ENCODE peak calls at places on chromosomes 5 and 9, in seven cellular contexts. L is activated naive CD4-positive, alpha-beta T cell treated with anti-CD3 and anti-CD28 coated beads, Interleukin-2, amount 10 ng/mL, durations not matched to agents 7 days and 5 days; K is HTR-8/SVneo; T is GM12865; A is NCI-H460; J is GM20000; Y is PC-3. O is an unnamed sample.

GRCh38 chr5:100803391-100803790 is 99.7 kb downstream of the ST8SIA4 start:
- DNase-seq in L (no peak), K (no peak), T (no peak), A (no peak), J (no peak), Y (no peak), O (peak)

GRCh38 chr9:114238471-114238870 is 83.1 kb downstream of the COL27A1 start:
- DNase-seq in L (no peak), K (no peak), T (no peak), A (no peak), J (no peak), Y (no peak), O (no peak)

GRCh38 chr5:14173419-14174234 is 30.5 kb downstream of the TRIO start:
- DNase-seq in L (no peak), K (no peak), T (no peak), A (no peak), J (no peak), Y (no peak), O (no peak)

GRCh38 chr9:132794730-132795380 is 83.2 kb downstream of the AK8 start:
- DNase-seq in L (no peak), K (no peak), T (peak), A (no peak), J (no peak), Y (peak), O (peak)

GRCh38 chr9:70588999-70589398 is 174.5 kb upstream of the KLF9 start:
- DNase-seq in L (no peak), K (no peak), T (no peak), A (no peak), J (no peak), Y (no peak), O (no peak)

GRCh38 chr5:176780951-176781350 is 29.4 kb upstream of the UNC5A start:
- DNase-seq in L (no peak), K (no peak), T (no peak), A (no peak), J (no peak), Y (no peak), O (no peak)

GRCh38 chr9:123863164-123863855 is 66.6 kb downstream of the DENND1A start:
- DNase-seq in L (no peak), K (no peak), T (no peak), A (peak), J (no peak), Y (no peak), O (no peak)

GRCh38 chr5:137891849-137892248 is 2.6 kb downstream of the PKD2L2 start:
- DNase-seq in L (no peak), K (no peak), T (peak), A (no peak), J (no peak), Y (no peak), O (peak)

GRCh38 chr5:59543826-59544442 is 349.6 kb downstream of the PDE4D start:
- DNase-seq in L (no peak), K (no peak), T (no peak), A (no peak), J (no peak), Y (no peak), O (peak)

GRCh38 chr5:79255786-79256557 is 20.0 kb downstream of the JMY start:
- DNase-seq in L (no peak), K (peak), T (peak), A (peak), J (no peak), Y (peak), O (peak)

GRCh38 chr5:173637340-173637739 is 20.9 kb upstream of the BOD1 start:
- DNase-seq in L (no peak), K (no peak), T (no peak), A (no peak), J (no peak), Y (no peak), O (no peak)

GRCh38 chr9:135624282-135624681 is 15.1 kb downstream of the GLT6D1 start:
- DNase-seq in L (no peak), K (no peak), T (no peak), A (no peak), J (no peak), Y (no peak), O (no peak)

GRCh38 chr9:85202596-85202995 is 533.1 kb downstream of the NTRK2 start:
- DNase-seq in L (no peak), K (no peak), T (no peak), A (no peak), J (no peak), Y (no peak), O (no peak)

GRCh38 chr9:86036555-86036954 is 62.8 kb downstream of the GOLM1 start:
- DNase-seq in L (no peak), K (no peak), T (no peak), A (no peak), J (no peak), Y (no peak), O (peak)

GRCh38 chr5:19767987-19768386 is 220.0 kb downstream of the CDH18 start:
- DNase-seq in L (no peak), K (no peak), T (no peak), A (no peak), J (no peak), Y (peak), O (no peak)

GRCh38 chr9:75803130-75803529 is 87.3 kb upstream of the PCSK5 start:
- DNase-seq in L (no peak), K (no peak), T (no peak), A (no peak), J (no peak), Y (no peak), O (no peak)

GRCh38 chr5:30574761-30575160 is 618.7 kb upstream of the CDH6 start:
- DNase-seq in L (no peak), K (peak), T (no peak), A (no peak), J (no peak), Y (no peak), O (no peak)

GRCh38 chr5:112070022-112070421 is 313.0 kb upstream of the NREP start:
- DNase-seq in L (no peak), K (no peak), T (no peak), A (no peak), J (no peak), Y (no peak), O (no peak)

GRCh38 chr9:138023394-138024124 is 146.0 kb downstream of the CACNA1B start:
- DNase-seq in L (no peak), K (no peak), T (no peak), A (no peak), J (no peak), Y (no peak), O (peak)

GRCh38 chr5:160293386-160293785 is 19.0 kb downstream of the CCNJL start:
- DNase-seq in L (no peak), K (no peak), T (no peak), A (no peak), J (no peak), Y (no peak), O (no peak)

GRCh38 chr5:132365213-132365612 is 4.3 kb upstream of the SLC22A5 start:
- DNase-seq in L (no peak), K (peak), T (no peak), A (peak), J (no peak), Y (peak), O (no peak)

GRCh38 chr9:111158375-111158774 is 120.1 kb upstream of the LPAR1 start:
- DNase-seq in L (no peak), K (no peak), T (peak), A (no peak), J (no peak), Y (no peak), O (no peak)

GRCh38 chr9:114258218-114258617 is 64.7 kb upstream of the ORM1 start:
- DNase-seq in L (no peak), K (no peak), T (no peak), A (no peak), J (no peak), Y (no peak), O (no peak)

GRCh38 chr5:151072234-151073025 is 8.4 kb downstream of the TNIP1 start:
- DNase-seq in L (no peak), K (peak), T (no peak), A (peak), J (no peak), Y (peak), O (no peak)

GRCh38 chr5:89447027-89447426 is 564.0 kb upstream of the MEF2C start:
- DNase-seq in L (no peak), K (no peak), T (no peak), A (no peak), J (no peak), Y (no peak), O (no peak)

GRCh38 chr9:97689401-97689800 is 7.7 kb downstream of the XPA start:
- DNase-seq in L (no peak), K (no peak), T (no peak), A (no peak), J (no peak), Y (peak), O (no peak)

GRCh38 chr5:8473016-8473415 is 604.1 kb downstream of the MTRR start:
- DNase-seq in L (no peak), K (no peak), T (no peak), A (no peak), J (no peak), Y (no peak), O (no peak)

GRCh38 chr9:33374190-33374589 is 28.2 kb downstream of the AQP7 start:
- DNase-seq in L (no peak), K (no peak), T (no peak), A (no peak), J (no peak), Y (no peak), O (no peak)

GRCh38 chr9:128149001-128149701 is at the start of gene LCN2:
- DNase-seq in L (no peak), K (no peak), T (no peak), A (no peak), J (no peak), Y (peak), O (no peak)

GRCh38 chr9:3809724-3810123 is 283.9 kb upstream of the RFX3 start:
- DNase-seq in L (no peak), K (peak), T (no peak), A (no peak), J (no peak), Y (peak), O (peak)

GRCh38 chr9:126957687-126958053 is 43.1 kb downstream of the RALGPS1 start:
- DNase-seq in L (no peak), K (peak), T (no peak), A (no peak), J (no peak), Y (peak), O (peak)

GRCh38 chr9:126536131-126536530 is 77.6 kb upstream of the LMX1B start:
- DNase-seq in L (no peak), K (no peak), T (no peak), A (no peak), J (no peak), Y (no peak), O (no peak)

GRCh38 chr9:764105-764524 is 77.4 kb upstream of the DMRT1 start:
- DNase-seq in L (peak), K (peak), T (peak), A (peak), J (peak), Y (peak), O (peak)